ENCODE peak calls at places on chromosomes 16 and 17, in six cellular contexts. L, Y, O, P, J and C are unnamed samples.

GRCh38 chr16:67396159-67396774 is 3.0 kb upstream of the TPPP3 start:
- DNase-seq in L (no peak), J (peak; percentile 98), O (peak; percentile 81), Y (peak; percentile 92), P (no peak), C (no peak)

GRCh38 chr16:30615358-30616076 is 5.3 kb upstream of the ZNF689 start:
- DNase-seq in P (no peak), O (peak; percentile 11), Y (peak; percentile 57), J (no peak), L (peak; percentile 88), C (peak; percentile 85)

GRCh38 chr17:63826468-63827001 is 696 bp upstream of the PSMC5 start:
- DNase-seq in O (peak; percentile 11), Y (no peak), L (no peak), P (no peak), J (no peak), C (no peak)

GRCh38 chr16:35753559-35754390 is 2294.4 kb downstream of the TP53TG3F start:
- DNase-seq in J (no peak), Y (no peak), O (no peak), L (no peak), P (no peak), C (no peak)

GRCh38 chr16:67672739-67673662 is 6.4 kb downstream of the C16orf86 start:
- DNase-seq in P (no peak), J (peak; percentile 28), O (peak; percentile 86), L (peak; percentile 70), Y (peak; percentile 75), C (peak; percentile 72)

GRCh38 chr16:50366126-50366525 is 2.7 kb downstream of the BRD7 start:
- DNase-seq in Y (no peak), L (no peak), P (no peak), O (no peak), J (no peak), C (no peak)

GRCh38 chr16:81384006-81384405 is 60.6 kb upstream of the CMIP start:
- DNase-seq in P (no peak), Y (no peak), J (no peak), O (peak; percentile 9), L (no peak), C (no peak)

GRCh38 chr16:2715519-2715918 is 4.5 kb downstream of the PRSS27 start:
- DNase-seq in Y (peak; percentile 63), O (peak; percentile 24), L (peak; percentile 91), P (no peak), J (no peak), C (peak; percentile 87)

GRCh38 chr17:45248132-45248936 is 13.6 kb downstream of the SPATA32 start:
- DNase-seq in Y (no peak), J (no peak), O (no peak), P (no peak), L (peak; percentile 92), C (peak; percentile 87)

GRCh38 chr17:9700136-9700535 is 54.8 kb downstream of the USP43 start:
- DNase-seq in Y (no peak), P (no peak), L (no peak), O (no peak), J (no peak), C (no peak)

GRCh38 chr16:14240216-14240843 is 169.2 kb downstream of the MRTFB start:
- DNase-seq in O (peak; percentile 52), L (no peak), P (no peak), Y (no peak), J (no peak), C (no peak)

GRCh38 chr17:78322858-78323455 is 36.9 kb downstream of the SOCS3 start:
- DNase-seq in Y (peak; percentile 90), L (no peak), O (peak; percentile 45), J (no peak), P (no peak), C (no peak)

GRCh38 chr17:4573682-4574081 is 10.6 kb upstream of the SMTNL2 start:
- DNase-seq in L (peak; percentile 64), P (no peak), Y (peak; percentile 86), O (no peak), J (no peak), C (peak; percentile 58)

GRCh38 chr17:69282002-69282401 is 44.9 kb downstream of the ABCA5 start:
- DNase-seq in L (no peak), P (no peak), Y (no peak), O (no peak), J (no peak), C (no peak)

GRCh38 chr16:87778476-87778829 is 12.7 kb upstream of the KLHDC4 start:
- DNase-seq in Y (no peak), P (no peak), L (peak; percentile 47), O (no peak), J (no peak), C (no peak)

GRCh38 chr17:76369804-76370203 is 14.6 kb upstream of the SPHK1 start:
- DNase-seq in O (no peak), P (no peak), L (no peak), J (no peak), Y (peak; percentile 46), C (no peak)

GRCh38 chr16:15650698-15651161 is 685 bp downstream of the NDE1 start:
- DNase-seq in L (peak; percentile 59), J (no peak), O (no peak), P (no peak), Y (peak; percentile 33), C (peak; percentile 54)